ENCODE peak calls at places on chromosomes 11 and 22, in four cellular contexts. V is body of pancreas, W is T-helper 2 cell, Q is skeletal muscle cell. O is an unnamed sample.

GRCh38 chr22:22156716-22157499 is 87.7 kb upstream of the VPREB1 start:
- DNase-seq in V (peak; percentile 85), W (peak; percentile 17), Q (peak; percentile 20), O (peak; percentile 65)

GRCh38 chr11:66868726-66869291 is 11.9 kb downstream of the LRFN4 start:
- DNase-seq in V (peak; percentile 82), W (peak; percentile 76), Q (no peak), O (peak; percentile 44)

GRCh38 chr11:18071098-18071705 is 25.1 kb upstream of the TPH1 start:
- DNase-seq in V (peak; percentile 3), W (no peak), Q (no peak), O (no peak)

GRCh38 chr11:1112351-1113191 is 37.9 kb downstream of the MUC2 start:
- DNase-seq in V (no peak), W (no peak), Q (no peak), O (no peak)

GRCh38 chr11:2521681-2522630 is 77.1 kb downstream of the KCNQ1 start:
- DNase-seq in V (no peak), W (no peak), Q (no peak), O (no peak)

GRCh38 chr22:29470159-29470855 is 9.7 kb upstream of the NEFH start:
- DNase-seq in V (peak; percentile 63), W (peak; percentile 69), Q (no peak), O (peak; percentile 92)

GRCh38 chr11:114026355-114026754 is 33.2 kb upstream of the ZBTB16 start:
- DNase-seq in V (no peak), W (no peak), Q (no peak), O (no peak)

GRCh38 chr11:1750840-1751520 is 585 bp upstream of the IFITM10 start:
- DNase-seq in V (no peak), W (no peak), Q (no peak), O (no peak)

O was measured in Calu3.